ENCODE peak calls at places on chromosomes 16 and 17, in nine cellular contexts. V is lower lobe of right lung; G is right cardiac atrium; Q is neural progenitor cell; R is HAP-1; X is testis; W is naive thymus-derived CD4-positive, alpha-beta T cell; T is IMR-90; J is tibial artery. O is an unnamed sample.

GRCh38 chr17:40551091-40551873 is 14.0 kb downstream of the CCR7 start:
- DNase-seq in G (peak; percentile 89), T (peak; percentile 100), W (peak; percentile 36), J (peak; percentile 91), V (peak; percentile 64), X (peak; percentile 90), Q (no peak), R (no peak), O (no peak)

GRCh38 chr16:67441289-67441753 is 10.4 kb downstream of the HSD11B2 start:
- DNase-seq in W (no peak), X (no peak), T (no peak), J (no peak), G (peak; percentile 77), V (peak; percentile 86), Q (no peak), R (no peak), O (no peak)

GRCh38 chr16:8753411-8754054 is 43.9 kb downstream of the TMEM186 start:
- DNase-seq in J (no peak), Q (no peak), G (no peak), W (no peak), X (no peak), T (no peak), R (no peak), V (no peak), O (no peak)

GRCh38 chr16:263182-263774 is 12.5 kb downstream of the RGS11 start:
- DNase-seq in V (no peak), T (no peak), W (no peak), R (no peak), G (peak; percentile 55), J (no peak), X (no peak), Q (no peak), O (no peak)

GRCh38 chr16:89922477-89922883 is 662 bp upstream of the TUBB3 start:
- DNase-seq in G (peak; percentile 90), V (no peak), W (no peak), T (peak; percentile 91), J (peak; percentile 86), X (peak; percentile 81), Q (peak; percentile 75), R (peak; percentile 21), O (no peak)

GRCh38 chr17:55466671-55467070 is 44.6 kb downstream of the SMIM36 start:
- DNase-seq in J (no peak), Q (no peak), G (no peak), V (no peak), T (no peak), W (no peak), X (peak; percentile 87), R (no peak), O (no peak)

GRCh38 chr17:7404737-7405412 is 978 bp upstream of the TMEM256 start:
- DNase-seq in X (peak; percentile 57), T (no peak), Q (peak; percentile 90), R (no peak), W (no peak), G (peak; percentile 89), V (peak; percentile 72), J (peak; percentile 84), O (peak; percentile 62)

GRCh38 chr17:41810659-41811548 is 845 bp downstream of the P3H4 start:
- DNase-seq in W (no peak), T (no peak), R (no peak), G (no peak), Q (peak; percentile 55), J (no peak), X (no peak), V (peak; percentile 58), O (no peak)

GRCh38 chr16:69672315-69672997 is 53.9 kb downstream of the NQO1 start:
- DNase-seq in J (no peak), R (no peak), G (no peak), V (no peak), T (no peak), W (no peak), Q (no peak), X (no peak), O (no peak)

GRCh38 chr17:41537614-41537954 is 9.5 kb upstream of the KRT19 start:
- DNase-seq in X (no peak), T (no peak), G (no peak), R (no peak), J (no peak), Q (no peak), V (no peak), W (no peak), O (no peak)

GRCh38 chr16:56419740-56420548 is 5.4 kb downstream of the AMFR start:
- DNase-seq in G (no peak), T (no peak), W (no peak), J (no peak), V (no peak), X (no peak), Q (no peak), R (no peak), O (no peak)

GRCh38 chr16:35743101-35743692 is 2283.8 kb downstream of the TP53TG3F start:
- DNase-seq in Q (no peak), T (no peak), J (no peak), V (no peak), W (no peak), X (no peak), G (no peak), R (no peak), O (no peak)
- H3K9me3 ChIP-seq in Q (peaks cover 11% of the 10 kb centered on the region), T (peaks cover 14% of the 10 kb centered on the region), J (peaks cover 15% of the 10 kb centered on the region), V (no peaks in the 10 kb centered on the region), W (no peaks in the 10 kb centered on the region), X (no peaks in the 10 kb centered on the region), G (no peaks in the 10 kb centered on the region), R (no peaks in the 10 kb centered on the region), O (peaks cover 10% of the 10 kb centered on the region)

GRCh38 chr16:35626051-35626450 is 2166.6 kb downstream of the TP53TG3F start:
- DNase-seq in X (no peak), W (no peak), V (no peak), G (no peak), R (no peak), T (no peak), Q (no peak), J (no peak), O (no peak)
- H3K9me3 ChIP-seq in X (no peaks in the 10 kb centered on the region), W (no peaks in the 10 kb centered on the region), V (no peaks in the 10 kb centered on the region), G (no peaks in the 10 kb centered on the region), R (no peaks in the 10 kb centered on the region), T (peaks cover 7% of the 10 kb centered on the region), Q (peaks cover 24% of the 10 kb centered on the region), J (peaks cover 10% of the 10 kb centered on the region), O (peaks cover under 1% of the 10 kb centered on the region)

GRCh38 chr17:81889602-81890001 is 1.8 kb downstream of the ALYREF start:
- DNase-seq in Q (no peak), X (no peak), V (no peak), R (no peak), J (no peak), T (no peak), G (no peak), W (no peak), O (no peak)
- H3K9me3 ChIP-seq in Q (no peaks in the 10 kb centered on the region), X (no peaks in the 10 kb centered on the region), V (no peaks in the 10 kb centered on the region), R (no peaks in the 10 kb centered on the region), J (no peaks in the 10 kb centered on the region), T (no peaks in the 10 kb centered on the region), G (no peaks in the 10 kb centered on the region), W (no peaks in the 10 kb centered on the region), O (no peaks in the 10 kb centered on the region)

GRCh38 chr16:35754391-35755369 is 2295.3 kb downstream of the TP53TG3F start:
- DNase-seq in G (no peak), W (no peak), T (no peak), R (no peak), J (no peak), V (no peak), Q (no peak), X (no peak), O (no peak)

GRCh38 chr16:35752773-35753558 is 2293.6 kb downstream of the TP53TG3F start:
- DNase-seq in J (no peak), T (no peak), Q (no peak), W (no peak), V (peak; percentile 30), R (no peak), X (no peak), G (no peak), O (no peak)

GRCh38 chr16:35752012-35752772 is 2292.8 kb downstream of the TP53TG3F start:
- DNase-seq in Q (no peak), X (no peak), T (no peak), G (no peak), J (no peak), V (no peak), R (no peak), W (no peak), O (no peak)

GRCh38 chr16:35751191-35751941 is 2292.0 kb downstream of the TP53TG3F start:
- DNase-seq in J (no peak), W (no peak), T (no peak), G (no peak), V (peak; percentile 43), Q (no peak), R (no peak), X (no peak), O (no peak)

DNA sequence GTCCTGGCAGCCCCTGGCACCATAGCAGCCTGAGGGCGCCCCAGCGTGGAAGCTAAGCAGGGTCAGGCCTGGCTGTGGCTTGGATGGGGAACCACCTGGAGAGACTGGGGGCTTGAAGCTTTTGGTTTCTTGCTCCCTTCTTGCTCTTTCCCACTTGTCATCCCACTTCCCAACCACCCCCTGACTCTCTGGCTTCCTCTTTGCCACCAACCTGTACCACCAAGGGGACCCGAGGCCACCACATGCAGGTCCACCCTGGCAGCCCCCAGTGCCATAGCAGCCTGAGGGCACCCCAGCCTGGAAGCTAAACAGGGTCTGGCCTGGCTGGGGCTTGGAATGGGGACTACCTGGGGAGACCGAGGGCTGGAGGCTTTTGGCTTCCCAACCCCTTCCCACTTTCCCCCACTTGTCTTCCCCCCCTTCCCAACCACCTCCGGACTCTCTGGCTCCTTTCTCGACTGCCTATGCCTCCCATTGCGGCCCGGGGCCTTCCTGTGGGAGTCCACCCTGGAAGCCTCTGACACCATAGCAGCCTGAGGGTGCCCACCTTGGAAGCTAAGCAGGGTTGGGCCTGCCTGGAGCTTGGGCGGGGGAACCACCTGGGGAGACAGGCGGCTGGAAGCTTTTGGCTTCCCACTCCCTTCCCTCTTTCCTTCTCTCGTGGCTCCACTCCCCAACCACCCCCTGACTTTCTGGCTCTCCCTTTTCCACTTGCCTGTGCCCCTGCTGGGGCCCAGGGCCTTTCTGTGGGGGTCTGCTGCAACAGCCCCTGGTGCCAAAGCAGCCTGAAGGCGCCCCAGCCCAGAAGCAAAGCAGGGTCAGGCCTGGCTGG is 2294.4 kb downstream of the TP53TG3F start:
- DNase-seq in V (peak; percentile 31), G (no peak), T (no peak), Q (no peak), W (no peak), R (no peak), J (no peak), X (no peak), O (no peak)
- H3K9me3 ChIP-seq in V (peaks cover 6% of the 10 kb centered on the region), G (no peaks in the 10 kb centered on the region), T (peaks cover 50% of the 10 kb centered on the region), Q (peaks cover 16% of the 10 kb centered on the region), W (no peaks in the 10 kb centered on the region), R (no peaks in the 10 kb centered on the region), J (peaks cover 27% of the 10 kb centered on the region), X (no peaks in the 10 kb centered on the region), O (peaks cover 10% of the 10 kb centered on the region)